ENCODE peak calls at places on chromosomes 1 and 21, in seven cellular contexts. One of them, this sample, is unnamed.
A peak's percentile ranks its signal among the peaks of the same experiment; 100 is the strongest.

GRCh38 chr1:112337028-112337531 is 58.9 kb upstream of the CTTNBP2NL start:
- DNase-seq in esophagus squamous epithelium: no peak
- DNase-seq in uterus: peak; percentile 62
- DNase-seq in heart left ventricle: peak; percentile 53
- DNase-seq in GM12892: no peak
- DNase-seq in NB4: peak; percentile 44
- DNase-seq in prostate gland: peak; percentile 31
- DNase-seq in this sample: peak; percentile 29

GRCh38 chr1:173266845-173267244 is 59.7 kb upstream of the TNFSF4 start:
- DNase-seq in GM12892: no peak
- DNase-seq in NB4: no peak
- DNase-seq in esophagus squamous epithelium: no peak
- DNase-seq in prostate gland: no peak
- DNase-seq in uterus: no peak
- DNase-seq in heart left ventricle: no peak
- DNase-seq in this sample: no peak

GRCh38 chr1:203320546-203321272 is 15.4 kb downstream of the BTG2 start:
- DNase-seq in GM12892: peak; percentile 54
- DNase-seq in uterus: no peak
- DNase-seq in esophagus squamous epithelium: peak; percentile 25
- DNase-seq in heart left ventricle: peak; percentile 54
- DNase-seq in NB4: peak; percentile 90
- DNase-seq in prostate gland: peak; percentile 80
- DNase-seq in this sample: peak; percentile 65

GRCh38 chr21:44395260-44395659 is 41.8 kb downstream of the TRPM2 start:
- DNase-seq in uterus: no peak
- DNase-seq in NB4: no peak
- DNase-seq in GM12892: no peak
- DNase-seq in esophagus squamous epithelium: no peak
- DNase-seq in heart left ventricle: no peak
- DNase-seq in prostate gland: no peak
- DNase-seq in this sample: no peak

GRCh38 chr1:78227705-78228260 is 182.0 kb downstream of the GIPC2 start:
- DNase-seq in heart left ventricle: no peak
- DNase-seq in GM12892: no peak
- DNase-seq in uterus: no peak
- DNase-seq in esophagus squamous epithelium: no peak
- DNase-seq in NB4: no peak
- DNase-seq in prostate gland: no peak
- DNase-seq in this sample: no peak

GRCh38 chr1:204445860-204446412 is 34.3 kb upstream of the PPP1R15B start:
- DNase-seq in esophagus squamous epithelium: no peak
- DNase-seq in heart left ventricle: no peak
- DNase-seq in prostate gland: no peak
- DNase-seq in NB4: peak; percentile 66
- DNase-seq in uterus: no peak
- DNase-seq in GM12892: peak; percentile 44
- DNase-seq in this sample: peak; percentile 49

GRCh38 chr1:23590058-23590783 is 30.9 kb upstream of the ID3 start:
- DNase-seq in uterus: no peak
- DNase-seq in prostate gland: no peak
- DNase-seq in GM12892: no peak
- DNase-seq in heart left ventricle: no peak
- DNase-seq in esophagus squamous epithelium: no peak
- DNase-seq in NB4: no peak
- DNase-seq in this sample: no peak

GRCh38 chr1:235326719-235327558 is 1.0 kb downstream of the ARID4B start:
- DNase-seq in heart left ventricle: peak; percentile 46
- DNase-seq in esophagus squamous epithelium: no peak
- DNase-seq in prostate gland: peak; percentile 8
- DNase-seq in GM12892: peak; percentile 29
- DNase-seq in uterus: peak; percentile 21
- DNase-seq in NB4: peak; percentile 76
- DNase-seq in this sample: peak; percentile 75

GRCh38 chr1:112021263-112021662 is 31.8 kb upstream of the KCND3 start:
- DNase-seq in esophagus squamous epithelium: no peak
- DNase-seq in uterus: no peak
- DNase-seq in NB4: no peak
- DNase-seq in GM12892: no peak
- DNase-seq in heart left ventricle: no peak
- DNase-seq in prostate gland: no peak
- DNase-seq in this sample: no peak

GRCh38 chr1:161986328-161986727 is 37.3 kb downstream of the OLFML2B start:
- DNase-seq in prostate gland: no peak
- DNase-seq in GM12892: no peak
- DNase-seq in heart left ventricle: no peak
- DNase-seq in NB4: no peak
- DNase-seq in uterus: no peak
- DNase-seq in esophagus squamous epithelium: no peak
- DNase-seq in this sample: no peak

GRCh38 chr1:29686012-29686930 is 449.9 kb downstream of the PTPRU start:
- DNase-seq in NB4: no peak
- DNase-seq in esophagus squamous epithelium: no peak
- DNase-seq in prostate gland: no peak
- DNase-seq in GM12892: no peak
- DNase-seq in heart left ventricle: no peak
- DNase-seq in uterus: no peak
- DNase-seq in this sample: no peak

GRCh38 chr1:200153277-200154055 is 126.0 kb downstream of the NR5A2 start:
- DNase-seq in heart left ventricle: no peak
- DNase-seq in uterus: no peak
- DNase-seq in esophagus squamous epithelium: no peak
- DNase-seq in GM12892: no peak
- DNase-seq in prostate gland: no peak
- DNase-seq in NB4: peak; percentile 19
- DNase-seq in this sample: no peak

GRCh38 chr1:71587961-71588360 is 507.1 kb upstream of the ZRANB2 start:
- DNase-seq in prostate gland: no peak
- DNase-seq in NB4: peak; percentile 40
- DNase-seq in esophagus squamous epithelium: no peak
- DNase-seq in uterus: no peak
- DNase-seq in GM12892: no peak
- DNase-seq in heart left ventricle: no peak
- DNase-seq in this sample: peak; percentile 1

GRCh38 chr1:107965112-107965991 is at the start of gene VAV3:
- DNase-seq in uterus: peak; percentile 19
- DNase-seq in esophagus squamous epithelium: no peak
- DNase-seq in prostate gland: peak; percentile 22
- DNase-seq in GM12892: peak; percentile 33
- DNase-seq in heart left ventricle: peak; percentile 81
- DNase-seq in NB4: peak; percentile 89
- DNase-seq in this sample: peak; percentile 68

DNA sequence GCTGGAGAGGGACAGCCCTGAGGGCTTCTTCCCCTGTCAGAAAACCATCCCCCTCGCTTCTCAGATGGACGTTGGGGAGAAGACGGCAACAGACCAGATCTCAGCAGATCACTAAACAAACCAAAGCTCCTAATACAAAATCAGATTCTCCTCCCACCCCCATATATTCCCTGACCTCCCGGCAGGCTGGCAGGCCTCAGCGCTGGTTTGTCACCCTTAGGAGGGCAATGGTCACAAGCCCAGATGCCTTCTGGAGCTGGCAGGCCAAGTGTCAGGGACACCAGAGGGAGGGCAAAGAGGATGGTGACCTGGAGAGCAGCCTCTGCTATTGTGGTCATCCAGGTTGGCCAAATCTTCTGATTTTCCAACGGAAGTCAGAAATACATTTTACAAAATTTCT is 10.4 kb downstream of the KCNA10 start:
- DNase-seq in GM12892: no peak
- DNase-seq in esophagus squamous epithelium: no peak
- DNase-seq in prostate gland: no peak
- DNase-seq in NB4: no peak
- DNase-seq in uterus: no peak
- DNase-seq in heart left ventricle: no peak
- DNase-seq in this sample: no peak
- TF ChIP-seq POLR2A in GM12892: no peak
- TF ChIP-seq POLR2A in esophagus squamous epithelium: no peak
- TF ChIP-seq POLR2A in prostate gland: no peak
- TF ChIP-seq POLR2A in NB4: no peak
- TF ChIP-seq POLR2A in uterus: no peak
- TF ChIP-seq POLR2A in heart left ventricle: no peak
- TF ChIP-seq POLR2A in this sample: no peak

GRCh38 chr1:15584489-15585363 is at the start of gene AGMAT:
- DNase-seq in NB4: peak; percentile 79
- DNase-seq in heart left ventricle: no peak
- DNase-seq in prostate gland: no peak
- DNase-seq in uterus: peak; percentile 22
- DNase-seq in esophagus squamous epithelium: no peak
- DNase-seq in GM12892: peak; percentile 74
- DNase-seq in this sample: peak; percentile 71
- TF ChIP-seq POLR2A in NB4: no peak
- TF ChIP-seq POLR2A in heart left ventricle: no peak
- TF ChIP-seq POLR2A in prostate gland: no peak
- TF ChIP-seq POLR2A in uterus: no peak
- TF ChIP-seq POLR2A in esophagus squamous epithelium: no peak
- TF ChIP-seq POLR2A in GM12892: no peak
- TF ChIP-seq POLR2A in this sample: no peak

GRCh38 chr1:42456010-42456753 is at the start of the genes PPCS and ZMYND12:
- DNase-seq in uterus: peak; percentile 83
- DNase-seq in heart left ventricle: peak; percentile 88
- DNase-seq in prostate gland: peak; percentile 83
- DNase-seq in NB4: peak; percentile 95
- DNase-seq in GM12892: peak; percentile 82
- DNase-seq in esophagus squamous epithelium: peak; percentile 68
- DNase-seq in this sample: peak; percentile 93
- TF ChIP-seq POLR2A in uterus: peak; percentile 36
- TF ChIP-seq POLR2A in heart left ventricle: peak; percentile 58
- TF ChIP-seq POLR2A in prostate gland: peak; percentile 60
- TF ChIP-seq POLR2A in NB4: peak; percentile 84
- TF ChIP-seq POLR2A in GM12892: peak; percentile 92
- TF ChIP-seq POLR2A in esophagus squamous epithelium: no peak
- TF ChIP-seq POLR2A in this sample: peak; percentile 91

DNA sequence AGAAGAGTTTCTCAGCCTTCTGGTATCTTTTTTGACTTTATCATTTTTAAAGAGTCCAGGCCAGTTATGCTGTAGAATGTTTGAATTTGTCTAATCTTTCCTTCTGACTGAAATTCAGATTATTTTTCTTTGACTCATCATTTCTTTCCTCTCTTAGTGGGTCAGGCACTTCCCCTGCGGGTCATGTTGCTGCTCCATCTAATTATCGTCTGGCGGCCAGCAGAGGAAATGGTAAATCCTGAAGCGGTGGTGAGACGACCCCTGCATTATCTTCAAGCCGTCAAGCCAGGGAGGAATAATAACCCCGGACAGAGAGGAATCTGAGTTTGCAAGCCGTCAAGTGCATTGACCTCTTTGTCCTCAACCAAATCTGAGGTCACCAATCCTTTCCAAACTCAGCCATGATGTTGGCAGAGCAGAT is 102.1 kb downstream of the ADSS2 start:
- DNase-seq in esophagus squamous epithelium: no peak
- DNase-seq in uterus: no peak
- DNase-seq in NB4: no peak
- DNase-seq in GM12892: no peak
- DNase-seq in prostate gland: no peak
- DNase-seq in heart left ventricle: no peak
- DNase-seq in this sample: no peak
- TF ChIP-seq POLR2A in esophagus squamous epithelium: no peak
- TF ChIP-seq POLR2A in uterus: no peak
- TF ChIP-seq POLR2A in NB4: no peak
- TF ChIP-seq POLR2A in GM12892: no peak
- TF ChIP-seq POLR2A in prostate gland: no peak
- TF ChIP-seq POLR2A in heart left ventricle: no peak
- TF ChIP-seq POLR2A in this sample: no peak

GRCh38 chr1:113389356-113389952 is 861 bp upstream of the MAGI3 start:
- DNase-seq in prostate gland: no peak
- DNase-seq in esophagus squamous epithelium: no peak
- DNase-seq in GM12892: no peak
- DNase-seq in uterus: no peak
- DNase-seq in NB4: no peak
- DNase-seq in heart left ventricle: no peak
- DNase-seq in this sample: no peak

GRCh38 chr1:113391643-113392271 is 1.4 kb downstream of the MAGI3 start:
- DNase-seq in NB4: peak; percentile 9
- DNase-seq in uterus: no peak
- DNase-seq in prostate gland: peak; percentile 43
- DNase-seq in heart left ventricle: no peak
- DNase-seq in esophagus squamous epithelium: no peak
- DNase-seq in GM12892: no peak
- DNase-seq in this sample: peak; percentile 34

GRCh38 chr1:113390871-113391642 is 742 bp downstream of the MAGI3 start:
- DNase-seq in uterus: peak; percentile 43
- DNase-seq in heart left ventricle: peak; percentile 48
- DNase-seq in esophagus squamous epithelium: peak; percentile 4
- DNase-seq in prostate gland: peak; percentile 60
- DNase-seq in NB4: peak; percentile 47
- DNase-seq in GM12892: peak; percentile 13
- DNase-seq in this sample: peak; percentile 75

GRCh38 chr1:113388621-113389355 is 1.5 kb upstream of the MAGI3 start:
- DNase-seq in esophagus squamous epithelium: no peak
- DNase-seq in heart left ventricle: no peak
- DNase-seq in GM12892: no peak
- DNase-seq in NB4: peak; percentile 12
- DNase-seq in prostate gland: no peak
- DNase-seq in uterus: no peak
- DNase-seq in this sample: peak; percentile 74

GRCh38 chr1:113389953-113390834 is at the start of gene MAGI3:
- DNase-seq in esophagus squamous epithelium: peak; percentile 73
- DNase-seq in heart left ventricle: peak; percentile 98
- DNase-seq in uterus: peak; percentile 99
- DNase-seq in GM12892: peak; percentile 81
- DNase-seq in NB4: peak; percentile 97
- DNase-seq in prostate gland: peak; percentile 97
- DNase-seq in this sample: peak; percentile 96
- TF ChIP-seq POLR2A in esophagus squamous epithelium: peak; percentile 5
- TF ChIP-seq POLR2A in heart left ventricle: peak; percentile 87
- TF ChIP-seq POLR2A in uterus: peak; percentile 69
- TF ChIP-seq POLR2A in GM12892: peak; percentile 60
- TF ChIP-seq POLR2A in NB4: peak; percentile 61
- TF ChIP-seq POLR2A in prostate gland: peak; percentile 86
- TF ChIP-seq POLR2A in this sample: peak; percentile 28

DNA sequence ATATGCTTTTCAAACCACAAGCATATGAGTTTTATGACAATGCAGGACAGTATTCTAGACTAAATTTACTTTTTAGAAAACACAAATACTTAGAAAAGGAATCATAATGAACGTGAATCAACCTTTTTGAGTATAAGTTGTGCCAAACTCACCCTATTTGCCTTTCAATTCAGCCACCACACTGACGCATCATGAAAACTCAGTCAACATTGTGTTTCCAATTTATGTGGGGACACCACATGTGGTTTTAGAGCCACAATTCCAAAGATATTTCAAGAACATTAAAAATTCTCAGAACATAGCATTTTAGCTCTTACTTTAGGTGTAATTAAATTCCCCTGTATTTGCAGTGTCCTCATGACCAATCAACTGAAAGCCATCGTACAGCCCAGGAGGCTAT is 118.8 kb downstream of the PTBP2 start:
- DNase-seq in NB4: no peak
- DNase-seq in esophagus squamous epithelium: no peak
- DNase-seq in GM12892: no peak
- DNase-seq in heart left ventricle: no peak
- DNase-seq in prostate gland: no peak
- DNase-seq in uterus: no peak
- DNase-seq in this sample: no peak
- TF ChIP-seq POLR2A in NB4: no peak
- TF ChIP-seq POLR2A in esophagus squamous epithelium: no peak
- TF ChIP-seq POLR2A in GM12892: no peak
- TF ChIP-seq POLR2A in heart left ventricle: no peak
- TF ChIP-seq POLR2A in prostate gland: no peak
- TF ChIP-seq POLR2A in uterus: no peak
- TF ChIP-seq POLR2A in this sample: no peak

This sample was measured in erythroblast.